ENCODE peak calls at places on chromosomes 4 and X, in four cellular contexts. One of them, this sample, is unnamed. For H3K9me3 and H3K4me1, the result is how much of the 10 kb centered on the place peaks cover.

GRCh38 chr4:175346381-175346780 is 428.2 kb downstream of the ADAM29 start:
- DNase-seq in endodermal cell: no peak
- DNase-seq in Caco-2: no peak
- DNase-seq in effector memory CD4-positive, alpha-beta T cell: no peak
- DNase-seq in this sample: no peak

GRCh38 chr4:106996490-106996889 is 39.6 kb downstream of the DKK2 start:
- DNase-seq in endodermal cell: no peak
- DNase-seq in effector memory CD4-positive, alpha-beta T cell: no peak
- DNase-seq in Caco-2: no peak
- DNase-seq in this sample: no peak

GRCh38 chr4:183984561-183984960 is 79.5 kb downstream of the STOX2 start:
- DNase-seq in effector memory CD4-positive, alpha-beta T cell: no peak
- DNase-seq in endodermal cell: no peak
- DNase-seq in Caco-2: no peak
- DNase-seq in this sample: no peak

GRCh38 chrX:39445336-39445735 is 644.1 kb downstream of the MID1IP1 start:
- DNase-seq in endodermal cell: peak
- DNase-seq in Caco-2: no peak
- DNase-seq in effector memory CD4-positive, alpha-beta T cell: no peak
- DNase-seq in this sample: peak

GRCh38 chr4:125316391-125316780 is 1.6 kb downstream of the FAT4 start:
- DNase-seq in endodermal cell: peak
- DNase-seq in Caco-2: no peak
- DNase-seq in effector memory CD4-positive, alpha-beta T cell: no peak
- DNase-seq in this sample: no peak

GRCh38 chrX:40479777-40480318 is 100.9 kb upstream of the ATP6AP2 start:
- DNase-seq in effector memory CD4-positive, alpha-beta T cell: no peak
- DNase-seq in Caco-2: no peak
- DNase-seq in endodermal cell: no peak
- DNase-seq in this sample: no peak

GRCh38 chr4:90220453-90220852 is 93.3 kb downstream of the CCSER1 start:
- DNase-seq in Caco-2: no peak
- DNase-seq in effector memory CD4-positive, alpha-beta T cell: no peak
- DNase-seq in endodermal cell: no peak
- DNase-seq in this sample: no peak

GRCh38 chr4:60945641-60946040 is 254.5 kb upstream of the ADGRL3 start:
- DNase-seq in endodermal cell: peak
- DNase-seq in effector memory CD4-positive, alpha-beta T cell: no peak
- DNase-seq in Caco-2: no peak
- DNase-seq in this sample: no peak

GRCh38 chr4:81142744-81143143 is 72.3 kb downstream of the PRKG2 start:
- DNase-seq in Caco-2: no peak
- DNase-seq in effector memory CD4-positive, alpha-beta T cell: no peak
- DNase-seq in endodermal cell: no peak
- DNase-seq in this sample: peak

GRCh38 chrX:37883196-37883595 is 35.8 kb upstream of the DYNLT3 start:
- DNase-seq in effector memory CD4-positive, alpha-beta T cell: no peak
- DNase-seq in Caco-2: peak
- DNase-seq in endodermal cell: no peak
- DNase-seq in this sample: no peak

GRCh38 chrX:109848451-109849050 is 115.5 kb upstream of the ACSL4 start:
- DNase-seq in endodermal cell: no peak
- DNase-seq in effector memory CD4-positive, alpha-beta T cell: no peak
- DNase-seq in Caco-2: no peak
- DNase-seq in this sample: no peak

GRCh38 chr4:139085141-139085540 is 69.6 kb downstream of the NOCT start:
- DNase-seq in effector memory CD4-positive, alpha-beta T cell: no peak
- DNase-seq in Caco-2: no peak
- DNase-seq in endodermal cell: no peak
- DNase-seq in this sample: peak

GRCh38 chr4:82284475-82284857 is 89.3 kb downstream of the HNRNPD start:
- DNase-seq in effector memory CD4-positive, alpha-beta T cell: no peak
- DNase-seq in Caco-2: no peak
- DNase-seq in endodermal cell: no peak
- DNase-seq in this sample: no peak

GRCh38 chr4:6749340-6750171 is 33.0 kb upstream of the KIAA0232 start:
- DNase-seq in effector memory CD4-positive, alpha-beta T cell: no peak
- DNase-seq in Caco-2: peak
- DNase-seq in endodermal cell: peak
- DNase-seq in this sample: peak

GRCh38 chr4:33959519-33959918 is 2284.8 kb downstream of the ARAP2 start:
- DNase-seq in effector memory CD4-positive, alpha-beta T cell: no peak
- DNase-seq in endodermal cell: no peak
- DNase-seq in Caco-2: no peak
- DNase-seq in this sample: no peak

GRCh38 chr4:33948921-33949320 is 2295.4 kb downstream of the ARAP2 start:
- DNase-seq in effector memory CD4-positive, alpha-beta T cell: no peak
- DNase-seq in Caco-2: no peak
- DNase-seq in endodermal cell: no peak
- DNase-seq in this sample: no peak

GRCh38 chr4:33954759-33955158 is 2289.6 kb downstream of the ARAP2 start:
- DNase-seq in endodermal cell: no peak
- DNase-seq in effector memory CD4-positive, alpha-beta T cell: no peak
- DNase-seq in Caco-2: no peak
- DNase-seq in this sample: no peak
- H3K9me3 ChIP-seq in endodermal cell: under half
- H3K9me3 ChIP-seq in effector memory CD4-positive, alpha-beta T cell: under half
- H3K9me3 ChIP-seq in Caco-2: under half
- H3K9me3 ChIP-seq in this sample: under half

GRCh38 chr4:113955948-113956347 is 23.5 kb downstream of the ARSJ start:
- DNase-seq in effector memory CD4-positive, alpha-beta T cell: no peak
- DNase-seq in endodermal cell: no peak
- DNase-seq in Caco-2: no peak
- DNase-seq in this sample: peak
- H3K4me1 ChIP-seq in effector memory CD4-positive, alpha-beta T cell: under half
- H3K4me1 ChIP-seq in endodermal cell: under half
- H3K4me1 ChIP-seq in Caco-2: under half
- H3K4me1 ChIP-seq in this sample: under half

GRCh38 chrX:47992093-47992375 is 11.8 kb downstream of the ZNF182 start:
- DNase-seq in endodermal cell: no peak
- DNase-seq in Caco-2: no peak
- DNase-seq in effector memory CD4-positive, alpha-beta T cell: no peak
- DNase-seq in this sample: no peak
- H3K9me3 ChIP-seq in endodermal cell: under half
- H3K9me3 ChIP-seq in Caco-2: under half
- H3K9me3 ChIP-seq in effector memory CD4-positive, alpha-beta T cell: under half
- H3K9me3 ChIP-seq in this sample: under half

GRCh38 chr4:147546341-147546740 is 65.4 kb downstream of the EDNRA start:
- DNase-seq in endodermal cell: no peak
- DNase-seq in effector memory CD4-positive, alpha-beta T cell: no peak
- DNase-seq in Caco-2: no peak
- DNase-seq in this sample: no peak
- H3K4me1 ChIP-seq in endodermal cell: under half
- H3K4me1 ChIP-seq in effector memory CD4-positive, alpha-beta T cell: under half
- H3K4me1 ChIP-seq in Caco-2: under half
- H3K4me1 ChIP-seq in this sample: under half

GRCh38 chr4:13536607-13537006 is 7.7 kb downstream of the NKX3-2 start:
- DNase-seq in Caco-2: no peak
- DNase-seq in endodermal cell: no peak
- DNase-seq in effector memory CD4-positive, alpha-beta T cell: no peak
- DNase-seq in this sample: no peak
- H3K9me3 ChIP-seq in Caco-2: under half
- H3K9me3 ChIP-seq in endodermal cell: under half
- H3K9me3 ChIP-seq in effector memory CD4-positive, alpha-beta T cell: under half
- H3K9me3 ChIP-seq in this sample: under half

GRCh38 chr4:3406021-3406420 is 35.7 kb upstream of the HGFAC start:
- DNase-seq in effector memory CD4-positive, alpha-beta T cell: no peak
- DNase-seq in Caco-2: no peak
- DNase-seq in endodermal cell: peak
- DNase-seq in this sample: no peak
- H3K4me1 ChIP-seq in effector memory CD4-positive, alpha-beta T cell: under half
- H3K4me1 ChIP-seq in Caco-2: under half
- H3K4me1 ChIP-seq in endodermal cell: under half
- H3K4me1 ChIP-seq in this sample: under half

GRCh38 chr4:252065-252601 is 53.1 kb downstream of the ZNF732 start:
- DNase-seq in endodermal cell: no peak
- DNase-seq in Caco-2: no peak
- DNase-seq in effector memory CD4-positive, alpha-beta T cell: no peak
- DNase-seq in this sample: no peak
- H3K9me3 ChIP-seq in endodermal cell: half or more
- H3K9me3 ChIP-seq in Caco-2: under half
- H3K9me3 ChIP-seq in effector memory CD4-positive, alpha-beta T cell: under half
- H3K9me3 ChIP-seq in this sample: under half

GRCh38 chr4:153513596-153513995 is 47.4 kb downstream of the TMEM131L start:
- DNase-seq in endodermal cell: no peak
- DNase-seq in effector memory CD4-positive, alpha-beta T cell: no peak
- DNase-seq in Caco-2: no peak
- DNase-seq in this sample: no peak
- H3K4me1 ChIP-seq in endodermal cell: under half
- H3K4me1 ChIP-seq in effector memory CD4-positive, alpha-beta T cell: under half
- H3K4me1 ChIP-seq in Caco-2: half or more
- H3K4me1 ChIP-seq in this sample: under half

DNA sequence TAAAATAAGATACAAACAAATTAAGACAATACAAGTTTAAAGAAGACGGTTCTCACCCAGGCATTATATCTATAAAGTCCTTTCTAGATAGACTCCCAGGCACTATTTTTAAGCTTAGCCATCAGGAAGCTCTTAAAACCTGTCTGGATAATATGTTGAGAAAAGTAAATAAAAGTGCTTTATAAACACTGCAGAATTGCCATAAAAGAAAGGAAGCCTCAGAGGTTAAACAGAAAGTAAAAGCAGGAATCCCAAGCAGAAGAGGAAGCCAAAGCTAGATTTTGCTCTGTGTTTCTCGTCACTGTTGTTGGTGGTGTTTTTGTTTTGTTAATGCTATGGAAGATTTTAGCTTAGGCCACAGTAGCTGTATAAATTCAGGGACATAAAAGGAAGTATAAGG is 1267.3 kb downstream of the PCDH19 start:
- DNase-seq in Caco-2: no peak
- DNase-seq in endodermal cell: no peak
- DNase-seq in effector memory CD4-positive, alpha-beta T cell: no peak
- DNase-seq in this sample: no peak
- H3K9me3 ChIP-seq in Caco-2: under half
- H3K9me3 ChIP-seq in endodermal cell: under half
- H3K9me3 ChIP-seq in effector memory CD4-positive, alpha-beta T cell: under half
- H3K9me3 ChIP-seq in this sample: under half

GRCh38 chr4:102627831-102628523 is 126.8 kb downstream of the NFKB1 start:
- DNase-seq in Caco-2: no peak
- DNase-seq in endodermal cell: no peak
- DNase-seq in effector memory CD4-positive, alpha-beta T cell: no peak
- DNase-seq in this sample: no peak

GRCh38 chr4:102620697-102621497 is 119.7 kb downstream of the NFKB1 start:
- DNase-seq in effector memory CD4-positive, alpha-beta T cell: no peak
- DNase-seq in endodermal cell: no peak
- DNase-seq in Caco-2: peak
- DNase-seq in this sample: peak

GRCh38 chr4:102625232-102625930 is 124.2 kb downstream of the NFKB1 start:
- DNase-seq in effector memory CD4-positive, alpha-beta T cell: peak
- DNase-seq in endodermal cell: peak
- DNase-seq in Caco-2: peak
- DNase-seq in this sample: peak

DNA sequence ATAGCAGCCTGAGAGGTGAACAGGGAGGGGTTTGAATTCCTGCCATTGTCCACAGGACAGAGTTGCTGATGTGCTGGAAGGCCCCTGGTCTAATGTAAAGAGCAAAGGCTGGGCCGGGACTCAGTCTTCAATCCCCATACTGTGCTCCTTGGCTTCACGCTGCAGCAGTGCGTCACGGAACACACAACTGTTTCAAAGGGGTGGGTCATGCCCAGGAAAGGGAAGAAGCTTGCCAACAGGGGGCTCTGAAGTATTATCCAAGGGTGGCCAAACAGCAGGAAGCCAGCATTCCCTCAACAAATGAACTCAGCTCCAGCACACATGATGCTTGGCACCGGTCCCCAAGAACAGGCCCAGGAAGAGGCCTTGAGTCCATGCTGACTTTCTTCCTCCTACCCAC is 122.5 kb downstream of the NFKB1 start:
- DNase-seq in endodermal cell: peak
- DNase-seq in Caco-2: peak
- DNase-seq in effector memory CD4-positive, alpha-beta T cell: no peak
- DNase-seq in this sample: no peak
- H3K4me1 ChIP-seq in endodermal cell: under half
- H3K4me1 ChIP-seq in Caco-2: under half
- H3K4me1 ChIP-seq in effector memory CD4-positive, alpha-beta T cell: under half
- H3K4me1 ChIP-seq in this sample: under half